ENCODE peak calls at places on chromosomes 12 and 14, in ten cellular contexts. One of them, this sample, is unnamed.
A peak's percentile ranks its signal among the peaks of the same experiment; 100 is the strongest.

GRCh38 chr14:80974338-80975078 is 19.1 kb downstream of the TSHR start:
- DNase-seq in fibroblast of mammary gland: peak; percentile 42
- DNase-seq in astrocyte: peak; percentile 89
- DNase-seq in cardiac fibroblast: no peak
- DNase-seq in B cell: no peak
- DNase-seq in A549: no peak
- DNase-seq in AG04450: no peak
- DNase-seq in Calu3: no peak
- DNase-seq in CD4-positive, alpha-beta T cell: no peak
- DNase-seq in endodermal cell: no peak
- DNase-seq in this sample: no peak

GRCh38 chr12:40263616-40264409 is 39.0 kb downstream of the LRRK2 start:
- DNase-seq in endodermal cell: no peak
- DNase-seq in CD4-positive, alpha-beta T cell: no peak
- DNase-seq in cardiac fibroblast: peak; percentile 6
- DNase-seq in astrocyte: no peak
- DNase-seq in B cell: peak; percentile 48
- DNase-seq in Calu3: no peak
- DNase-seq in fibroblast of mammary gland: no peak
- DNase-seq in A549: no peak
- DNase-seq in AG04450: no peak
- DNase-seq in this sample: no peak

GRCh38 chr14:78863143-78863542 is 693.0 kb downstream of the NRXN3 start:
- DNase-seq in A549: peak; percentile 12
- DNase-seq in B cell: no peak
- DNase-seq in CD4-positive, alpha-beta T cell: no peak
- DNase-seq in endodermal cell: peak; percentile 86
- DNase-seq in fibroblast of mammary gland: peak; percentile 51
- DNase-seq in cardiac fibroblast: peak; percentile 38
- DNase-seq in Calu3: peak; percentile 31
- DNase-seq in AG04450: no peak
- DNase-seq in astrocyte: peak; percentile 13
- DNase-seq in this sample: peak; percentile 36

GRCh38 chr12:34406996-34407300 is 384.7 kb downstream of the ALG10 start:
- DNase-seq in fibroblast of mammary gland: no peak
- DNase-seq in cardiac fibroblast: no peak
- DNase-seq in AG04450: no peak
- DNase-seq in astrocyte: no peak
- DNase-seq in CD4-positive, alpha-beta T cell: no peak
- DNase-seq in Calu3: no peak
- DNase-seq in A549: no peak
- DNase-seq in B cell: no peak
- DNase-seq in endodermal cell: no peak
- DNase-seq in this sample: no peak

GRCh38 chr12:64105026-64105425 is 117.1 kb downstream of the KICS2 start:
- DNase-seq in AG04450: no peak
- DNase-seq in cardiac fibroblast: no peak
- DNase-seq in endodermal cell: no peak
- DNase-seq in astrocyte: no peak
- DNase-seq in CD4-positive, alpha-beta T cell: no peak
- DNase-seq in A549: no peak
- DNase-seq in Calu3: no peak
- DNase-seq in fibroblast of mammary gland: no peak
- DNase-seq in B cell: no peak
- DNase-seq in this sample: no peak

GRCh38 chr14:74843653-74844052 is 32.3 kb downstream of the PROX2 start:
- DNase-seq in cardiac fibroblast: peak; percentile 78
- DNase-seq in fibroblast of mammary gland: peak; percentile 85
- DNase-seq in AG04450: no peak
- DNase-seq in A549: no peak
- DNase-seq in endodermal cell: no peak
- DNase-seq in astrocyte: peak; percentile 27
- DNase-seq in Calu3: no peak
- DNase-seq in CD4-positive, alpha-beta T cell: no peak
- DNase-seq in B cell: no peak
- DNase-seq in this sample: no peak

GRCh38 chr12:70660620-70661219 is 23.5 kb upstream of the PTPRB start:
- DNase-seq in cardiac fibroblast: peak; percentile 93
- DNase-seq in endodermal cell: no peak
- DNase-seq in A549: peak; percentile 54
- DNase-seq in B cell: no peak
- DNase-seq in astrocyte: peak; percentile 99
- DNase-seq in AG04450: no peak
- DNase-seq in fibroblast of mammary gland: peak; percentile 68
- DNase-seq in Calu3: peak; percentile 76
- DNase-seq in CD4-positive, alpha-beta T cell: no peak
- DNase-seq in this sample: peak; percentile 14

GRCh38 chr14:67056684-67057083 is 132.6 kb upstream of the GARIN2 start:
- DNase-seq in fibroblast of mammary gland: no peak
- DNase-seq in CD4-positive, alpha-beta T cell: no peak
- DNase-seq in astrocyte: no peak
- DNase-seq in Calu3: no peak
- DNase-seq in endodermal cell: no peak
- DNase-seq in AG04450: no peak
- DNase-seq in B cell: no peak
- DNase-seq in A549: no peak
- DNase-seq in cardiac fibroblast: no peak
- DNase-seq in this sample: no peak

GRCh38 chr12:22018860-22019259 is 27.2 kb upstream of the CMAS start:
- DNase-seq in fibroblast of mammary gland: peak; percentile 30
- DNase-seq in B cell: no peak
- DNase-seq in CD4-positive, alpha-beta T cell: no peak
- DNase-seq in A549: peak; percentile 15
- DNase-seq in endodermal cell: no peak
- DNase-seq in astrocyte: no peak
- DNase-seq in cardiac fibroblast: peak; percentile 35
- DNase-seq in Calu3: no peak
- DNase-seq in AG04450: no peak
- DNase-seq in this sample: peak; percentile 3

GRCh38 chr12:14156606-14157005 is 175.2 kb upstream of the GRIN2B start:
- DNase-seq in fibroblast of mammary gland: no peak
- DNase-seq in CD4-positive, alpha-beta T cell: no peak
- DNase-seq in Calu3: no peak
- DNase-seq in endodermal cell: no peak
- DNase-seq in cardiac fibroblast: no peak
- DNase-seq in A549: no peak
- DNase-seq in AG04450: no peak
- DNase-seq in astrocyte: no peak
- DNase-seq in B cell: no peak
- DNase-seq in this sample: no peak

GRCh38 chr12:114895081-114895480 is 211.1 kb upstream of the TBX3 start:
- DNase-seq in A549: no peak
- DNase-seq in B cell: no peak
- DNase-seq in fibroblast of mammary gland: no peak
- DNase-seq in Calu3: no peak
- DNase-seq in endodermal cell: peak; percentile 31
- DNase-seq in AG04450: no peak
- DNase-seq in CD4-positive, alpha-beta T cell: no peak
- DNase-seq in cardiac fibroblast: no peak
- DNase-seq in astrocyte: no peak
- DNase-seq in this sample: no peak
- TF ChIP-seq CTCF in A549: no peak
- TF ChIP-seq CTCF in B cell: no peak
- TF ChIP-seq CTCF in fibroblast of mammary gland: no peak
- TF ChIP-seq CTCF in Calu3: no peak
- TF ChIP-seq CTCF in endodermal cell: no peak
- TF ChIP-seq CTCF in AG04450: no peak
- TF ChIP-seq CTCF in CD4-positive, alpha-beta T cell: no peak
- TF ChIP-seq CTCF in cardiac fibroblast: no peak
- TF ChIP-seq CTCF in astrocyte: no peak
- TF ChIP-seq CTCF in this sample: no peak

GRCh38 chr12:10562306-10562933 is 51.0 kb downstream of the MAGOHB start:
- DNase-seq in astrocyte: peak; percentile 9
- DNase-seq in cardiac fibroblast: peak; percentile 73
- DNase-seq in CD4-positive, alpha-beta T cell: no peak
- DNase-seq in B cell: no peak
- DNase-seq in fibroblast of mammary gland: peak; percentile 67
- DNase-seq in endodermal cell: no peak
- DNase-seq in A549: peak; percentile 53
- DNase-seq in Calu3: peak; percentile 45
- DNase-seq in AG04450: no peak
- DNase-seq in this sample: peak; percentile 28
- TF ChIP-seq CTCF in astrocyte: peak; percentile 59
- TF ChIP-seq CTCF in cardiac fibroblast: peak; percentile 56
- TF ChIP-seq CTCF in CD4-positive, alpha-beta T cell: peak; percentile 85
- TF ChIP-seq CTCF in B cell: peak; percentile 89
- TF ChIP-seq CTCF in fibroblast of mammary gland: peak; percentile 63
- TF ChIP-seq CTCF in endodermal cell: peak; percentile 99
- TF ChIP-seq CTCF in A549: peak; percentile 92
- TF ChIP-seq CTCF in Calu3: peak; percentile 63
- TF ChIP-seq CTCF in AG04450: peak; percentile 62
- TF ChIP-seq CTCF in this sample: peak; percentile 47

GRCh38 chr14:88929656-88930436 is 105.4 kb downstream of the TTC8 start:
- DNase-seq in CD4-positive, alpha-beta T cell: no peak
- DNase-seq in endodermal cell: peak; percentile 63
- DNase-seq in astrocyte: no peak
- DNase-seq in B cell: no peak
- DNase-seq in fibroblast of mammary gland: no peak
- DNase-seq in A549: peak; percentile 12
- DNase-seq in cardiac fibroblast: peak; percentile 9
- DNase-seq in AG04450: no peak
- DNase-seq in Calu3: no peak
- DNase-seq in this sample: no peak
- TF ChIP-seq CTCF in CD4-positive, alpha-beta T cell: no peak
- TF ChIP-seq CTCF in endodermal cell: peak; percentile 57
- TF ChIP-seq CTCF in astrocyte: no peak
- TF ChIP-seq CTCF in B cell: no peak
- TF ChIP-seq CTCF in fibroblast of mammary gland: peak; percentile 27
- TF ChIP-seq CTCF in A549: no peak
- TF ChIP-seq CTCF in cardiac fibroblast: peak; percentile 39
- TF ChIP-seq CTCF in AG04450: peak; percentile 22
- TF ChIP-seq CTCF in Calu3: no peak
- TF ChIP-seq CTCF in this sample: no peak

DNA sequence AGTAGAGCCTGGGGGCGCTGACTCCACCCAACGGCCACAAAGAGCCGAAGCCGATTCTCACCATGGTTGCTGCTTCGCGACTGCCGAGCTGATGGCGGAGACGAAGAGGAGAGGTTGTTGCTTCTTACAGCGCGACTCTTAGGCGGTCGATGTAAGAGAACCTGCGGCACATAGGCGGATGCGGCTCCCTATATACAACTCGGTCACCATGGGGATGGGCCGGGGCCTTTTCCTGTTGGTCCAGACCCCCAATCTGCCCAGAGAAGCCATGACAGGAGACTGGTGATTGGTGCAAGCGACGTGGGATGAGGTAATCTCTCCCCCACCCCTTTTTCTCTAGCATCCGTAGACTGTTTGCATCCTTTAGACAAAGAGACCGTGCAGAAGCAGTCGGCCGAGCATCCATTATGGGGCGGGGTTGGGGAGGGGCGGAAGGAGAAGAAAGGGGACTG is at the start of gene TUBA1A:
- DNase-seq in Calu3: peak; percentile 51
- DNase-seq in cardiac fibroblast: peak; percentile 100
- DNase-seq in astrocyte: peak; percentile 99
- DNase-seq in A549: peak; percentile 99
- DNase-seq in endodermal cell: peak; percentile 100
- DNase-seq in B cell: peak; percentile 99
- DNase-seq in CD4-positive, alpha-beta T cell: peak; percentile 96
- DNase-seq in fibroblast of mammary gland: peak; percentile 99
- DNase-seq in AG04450: peak; percentile 99
- DNase-seq in this sample: peak; percentile 88
- TF ChIP-seq CTCF in Calu3: no peak
- TF ChIP-seq CTCF in cardiac fibroblast: no peak
- TF ChIP-seq CTCF in astrocyte: no peak
- TF ChIP-seq CTCF in A549: no peak
- TF ChIP-seq CTCF in endodermal cell: no peak
- TF ChIP-seq CTCF in B cell: no peak
- TF ChIP-seq CTCF in CD4-positive, alpha-beta T cell: no peak
- TF ChIP-seq CTCF in fibroblast of mammary gland: no peak
- TF ChIP-seq CTCF in AG04450: no peak
- TF ChIP-seq CTCF in this sample: no peak

GRCh38 chr14:65834812-65835211 is 422.3 kb downstream of the FUT8 start:
- DNase-seq in A549: no peak
- DNase-seq in endodermal cell: peak; percentile 61
- DNase-seq in B cell: no peak
- DNase-seq in fibroblast of mammary gland: no peak
- DNase-seq in astrocyte: no peak
- DNase-seq in AG04450: no peak
- DNase-seq in cardiac fibroblast: no peak
- DNase-seq in CD4-positive, alpha-beta T cell: no peak
- DNase-seq in Calu3: no peak
- DNase-seq in this sample: no peak

GRCh38 chr14:65833256-65833880 is 420.8 kb downstream of the FUT8 start:
- DNase-seq in AG04450: no peak
- DNase-seq in endodermal cell: no peak
- DNase-seq in CD4-positive, alpha-beta T cell: no peak
- DNase-seq in fibroblast of mammary gland: peak; percentile 8
- DNase-seq in astrocyte: no peak
- DNase-seq in B cell: no peak
- DNase-seq in Calu3: no peak
- DNase-seq in A549: no peak
- DNase-seq in cardiac fibroblast: no peak
- DNase-seq in this sample: no peak

GRCh38 chr14:65835501-65835900 is 423.0 kb downstream of the FUT8 start:
- DNase-seq in fibroblast of mammary gland: no peak
- DNase-seq in cardiac fibroblast: no peak
- DNase-seq in A549: no peak
- DNase-seq in astrocyte: no peak
- DNase-seq in Calu3: no peak
- DNase-seq in endodermal cell: no peak
- DNase-seq in AG04450: no peak
- DNase-seq in CD4-positive, alpha-beta T cell: no peak
- DNase-seq in B cell: no peak
- DNase-seq in this sample: no peak

GRCh38 chr14:65834051-65834450 is 421.5 kb downstream of the FUT8 start:
- DNase-seq in fibroblast of mammary gland: no peak
- DNase-seq in astrocyte: no peak
- DNase-seq in CD4-positive, alpha-beta T cell: no peak
- DNase-seq in endodermal cell: no peak
- DNase-seq in AG04450: no peak
- DNase-seq in cardiac fibroblast: no peak
- DNase-seq in A549: no peak
- DNase-seq in Calu3: no peak
- DNase-seq in B cell: no peak
- DNase-seq in this sample: no peak

DNA sequence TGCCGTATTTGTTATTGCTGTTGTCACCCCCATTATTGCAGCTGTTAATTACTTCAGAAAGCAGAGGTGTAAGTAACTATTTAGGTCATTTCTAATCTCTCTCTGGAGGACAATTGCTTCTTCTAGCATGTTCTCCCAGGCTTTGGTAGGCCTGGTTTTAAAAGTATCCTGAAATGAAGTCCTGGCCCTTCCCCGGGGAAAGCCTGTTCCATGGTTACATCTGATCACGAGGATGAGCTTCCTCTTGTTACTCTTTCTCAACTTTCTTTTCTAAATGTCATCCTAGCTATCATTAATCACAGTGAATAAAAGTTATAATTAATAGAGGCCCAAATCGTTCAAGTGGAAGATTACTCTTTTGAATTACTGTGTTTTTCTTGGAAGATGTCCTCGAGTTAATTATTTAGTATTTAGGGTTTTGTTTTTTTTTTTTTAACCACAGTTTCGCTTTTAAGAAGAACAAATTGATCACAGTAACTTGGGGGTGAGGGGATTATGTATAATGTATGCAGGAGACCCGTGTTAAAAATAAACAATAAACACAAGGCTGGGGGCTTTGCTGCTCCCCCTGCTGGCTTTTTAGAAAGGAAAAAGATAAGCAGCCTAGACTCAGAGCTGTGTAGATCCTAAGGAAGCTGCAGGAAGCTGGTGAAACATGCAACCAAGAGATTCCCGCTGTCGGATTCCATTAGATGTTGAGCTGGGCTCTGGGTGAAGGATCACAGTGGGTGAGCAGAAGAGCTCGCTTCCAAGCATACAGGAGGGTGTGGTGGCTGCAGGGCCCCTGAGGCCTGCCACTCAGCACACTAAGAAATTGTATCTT is 420.1 kb downstream of the FUT8 start:
- DNase-seq in fibroblast of mammary gland: peak; percentile 19
- DNase-seq in endodermal cell: peak; percentile 77
- DNase-seq in B cell: no peak
- DNase-seq in Calu3: no peak
- DNase-seq in A549: no peak
- DNase-seq in cardiac fibroblast: peak; percentile 18
- DNase-seq in CD4-positive, alpha-beta T cell: no peak
- DNase-seq in AG04450: no peak
- DNase-seq in astrocyte: no peak
- DNase-seq in this sample: no peak
- TF ChIP-seq CTCF in fibroblast of mammary gland: peak; percentile 34
- TF ChIP-seq CTCF in endodermal cell: peak; percentile 80
- TF ChIP-seq CTCF in B cell: no peak
- TF ChIP-seq CTCF in Calu3: no peak
- TF ChIP-seq CTCF in A549: peak; percentile 47
- TF ChIP-seq CTCF in cardiac fibroblast: peak; percentile 30
- TF ChIP-seq CTCF in CD4-positive, alpha-beta T cell: no peak
- TF ChIP-seq CTCF in AG04450: peak; percentile 46
- TF ChIP-seq CTCF in astrocyte: peak; percentile 32
- TF ChIP-seq CTCF in this sample: no peak